ENCODE peak calls at places on chromosomes 16 and 17, in five cellular contexts. O is AG04450, H is tibial nerve, Z is esophagus squamous epithelium, C is coronary artery. P is an unnamed sample.

GRCh38 chr17:74959826-74960738 is 12.5 kb downstream of the HID1 start:
- DNase-seq in C (no peak), H (no peak), Z (no peak), O (no peak), P (no peak)

GRCh38 chr17:46977348-46977747 is 1.7 kb downstream of the RPRML start:
- DNase-seq in Z (no peak), H (no peak), O (no peak), C (no peak), P (peak; percentile 96)

GRCh38 chr16:30053376-30054015 is 12.1 kb upstream of the ALDOA start:
- DNase-seq in Z (no peak), C (no peak), O (no peak), H (no peak), P (no peak)

GRCh38 chr17:38584350-38584925 is 21.3 kb downstream of the SRCIN1 start:
- DNase-seq in H (peak; percentile 28), O (no peak), C (no peak), Z (no peak), P (peak; percentile 66)

GRCh38 chr16:31474173-31474714 is 2.3 kb downstream of the TGFB1I1 start:
- DNase-seq in O (peak; percentile 39), C (no peak), Z (no peak), H (no peak), P (no peak)

GRCh38 chr17:48791128-48792032 is 25.6 kb downstream of the TTLL6 start:
- DNase-seq in Z (no peak), H (peak; percentile 87), O (peak; percentile 55), C (no peak), P (peak; percentile 87)

GRCh38 chr17:10435096-10435495 is 13.3 kb upstream of the MYH8 start:
- DNase-seq in C (no peak), O (no peak), H (no peak), Z (no peak), P (peak; percentile 9)

GRCh38 chr17:44307387-44308186 is 814 bp upstream of the RUNDC3A start:
- DNase-seq in C (no peak), O (no peak), Z (no peak), H (no peak), P (peak; percentile 92)

GRCh38 chr17:42548993-42549755 is 3.5 kb upstream of the HSD17B1 start:
- DNase-seq in O (no peak), H (no peak), Z (no peak), C (no peak), P (no peak)

GRCh38 chr16:11639925-11640899 is 28.0 kb upstream of the SNN start:
- DNase-seq in O (peak; percentile 99), H (peak; percentile 92), Z (no peak), C (peak; percentile 96), P (peak; percentile 32)

GRCh38 chr16:19559242-19559910 is 3.9 kb downstream of the VPS35L start:
- DNase-seq in H (peak; percentile 53), C (no peak), Z (no peak), O (peak; percentile 46), P (peak; percentile 16)

GRCh38 chr17:81928497-81929252 is 1.1 kb upstream of the MAFG start:
- DNase-seq in O (no peak), Z (no peak), C (no peak), H (no peak), P (no peak)

GRCh38 chr17:67011527-67012175 is 32.7 kb upstream of the CACNG1 start:
- DNase-seq in Z (no peak), O (no peak), H (no peak), C (no peak), P (no peak)

GRCh38 chr17:16980813-16981731 is 9.2 kb upstream of the TNFRSF13B start:
- DNase-seq in C (no peak), H (no peak), Z (no peak), O (no peak), P (no peak)

GRCh38 chr17:16977932-16978331 is 6.0 kb upstream of the TNFRSF13B start:
- DNase-seq in Z (no peak), O (no peak), C (no peak), H (no peak), P (no peak)

GRCh38 chr17:16976686-16977550 is 5.0 kb upstream of the TNFRSF13B start:
- DNase-seq in Z (no peak), H (no peak), C (no peak), O (no peak), P (no peak)

GRCh38 chr17:16981928-16982327 is 10.0 kb upstream of the TNFRSF13B start:
- DNase-seq in O (no peak), C (no peak), Z (no peak), H (no peak), P (no peak)

GRCh38 chr17:16980061-16980460 is 8.1 kb upstream of the TNFRSF13B start:
- DNase-seq in C (no peak), H (no peak), O (no peak), Z (no peak), P (no peak)
- TF ChIP-seq CTCF in C (no peak), H (no peak), O (no peak), Z (no peak), P (no peak)

GRCh38 chr16:77760800-77761199 is 27.6 kb upstream of the VAT1L start:
- DNase-seq in O (no peak), H (no peak), C (no peak), Z (no peak), P (no peak)

GRCh38 chr16:77758508-77758907 is 29.9 kb upstream of the VAT1L start:
- DNase-seq in C (no peak), O (no peak), Z (no peak), H (no peak), P (no peak)

GRCh38 chr16:77761204-77761603 is 27.2 kb upstream of the VAT1L start:
- DNase-seq in H (no peak), Z (no peak), C (no peak), O (no peak), P (no peak)

GRCh38 chr16:77759821-77760220 is 28.5 kb upstream of the VAT1L start:
- DNase-seq in H (no peak), Z (no peak), C (no peak), O (no peak), P (no peak)

GRCh38 chr16:77758046-77758445 is 30.3 kb upstream of the VAT1L start:
- DNase-seq in H (no peak), C (no peak), Z (no peak), O (no peak), P (no peak)
- H3K27ac ChIP-seq in H (no peak overlapping the region), C (no peak overlapping the region), Z (no peak overlapping the region), O (no peak overlapping the region), P (no peak overlapping the region)

GRCh38 chr16:155031-155398 is 2.6 kb downstream of the HBZ start:
- DNase-seq in O (no peak), C (no peak), H (no peak), Z (no peak), P (no peak)
- H3K4me3 ChIP-seq in O (peak overlapping the region; percentile 60), C (peak overlapping the region; percentile 66), H (no peak overlapping the region), Z (no peak overlapping the region), P (peak overlapping the region; percentile 37)

GRCh38 chr17:60381958-60382357 is 10.0 kb downstream of the USP32 start:
- DNase-seq in H (no peak), Z (no peak), O (no peak), C (no peak), P (no peak)
- TF ChIP-seq CTCF in H (no peak), Z (no peak), O (no peak), C (no peak), P (no peak)

GRCh38 chr16:22296225-22297113 is 740 bp upstream of the POLR3E start:
- DNase-seq in H (no peak), C (no peak), Z (no peak), O (no peak), P (no peak)
- H3K27ac ChIP-seq in H (peak overlapping the region; percentile 73), C (peak overlapping the region; percentile 23), Z (peak overlapping the region; percentile 67), O (no peak overlapping the region), P (peak overlapping the region; percentile 64)

GRCh38 chr16:57638381-57638780 is 10.0 kb downstream of the ADGRG1 start:
- DNase-seq in O (no peak), Z (no peak), C (no peak), H (no peak), P (no peak)
- H3K4me3 ChIP-seq in O (no peak overlapping the region), Z (no peak overlapping the region), C (no peak overlapping the region), H (no peak overlapping the region), P (no peak overlapping the region)

P was measured in WERI-Rb-1.